ENCODE peak calls at places on chromosomes 7 and 10, in five cellular contexts. T is RWPE1, X is AG04450, L is upper lobe of right lung, Q is GM23248. V is an unnamed sample.

GRCh38 chr7:4629287-4629905 is 52.7 kb upstream of the FOXK1 start:
- DNase-seq in X (no peak), T (no peak), L (no peak), Q (peak), V (no peak)

GRCh38 chr7:151849879-151850260 is 27.0 kb downstream of the PRKAG2 start:
- DNase-seq in L (peak), X (no peak), Q (no peak), T (no peak), V (no peak)

GRCh38 chr10:122374859-122375721 is 582 bp downstream of the PLEKHA1 start:
- DNase-seq in T (peak), L (peak), X (no peak), Q (peak), V (no peak)

GRCh38 chr10:29862926-29863614 is 196.3 kb downstream of the JCAD start:
- DNase-seq in L (no peak), X (no peak), T (peak), Q (peak), V (peak)

GRCh38 chr10:25888627-25889026 is 45.4 kb upstream of the MYO3A start:
- DNase-seq in Q (no peak), T (no peak), L (no peak), X (no peak), V (no peak)

GRCh38 chr7:4931932-4932331 is 27.1 kb downstream of the MMD2 start:
- DNase-seq in L (no peak), Q (no peak), T (no peak), X (no peak), V (no peak)

GRCh38 chr10:34489973-34490372 is 325.1 kb downstream of the PARD3 start:
- DNase-seq in X (peak), L (no peak), Q (peak), T (peak), V (peak)

GRCh38 chr10:133393401-133394063 is 425 bp upstream of the MTG1 start:
- DNase-seq in X (no peak), T (no peak), Q (no peak), L (peak), V (no peak)

GRCh38 chr7:45171946-45172345 is 14.4 kb downstream of the RAMP3 start:
- DNase-seq in T (no peak), L (peak), Q (no peak), X (no peak), V (no peak)

DNA sequence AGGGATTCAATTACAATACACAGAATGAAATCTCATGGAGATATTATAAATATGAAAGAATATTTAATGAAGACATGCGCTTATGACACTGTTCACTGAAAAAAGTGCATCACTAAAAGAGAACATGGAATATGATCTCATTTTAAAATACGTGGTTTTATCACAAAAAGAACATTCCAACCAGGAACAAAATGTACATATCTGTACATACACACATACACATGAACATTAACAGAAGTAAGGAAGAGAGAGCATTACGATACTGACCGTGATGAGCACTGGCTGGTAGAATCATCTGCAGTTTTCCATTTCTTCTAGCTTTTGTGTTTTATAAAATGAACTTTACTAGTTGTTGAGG is 39.4 kb downstream of the IGF2BP3 start:
- DNase-seq in X (no peak), L (no peak), Q (peak), T (no peak), V (no peak)
- H3K27ac ChIP-seq in X (no peak), L (no peak), Q (peak), T (no peak), V (peak)

GRCh38 chr10:11793762-11794479 is 29.2 kb upstream of the PROSER2 start:
- DNase-seq in Q (peak), X (no peak), L (no peak), T (peak), V (no peak)
- H3K27ac ChIP-seq in Q (peak), X (no peak), L (no peak), T (peak), V (peak)

GRCh38 chr10:77189056-77189455 is 448.6 kb downstream of the KCNMA1 start:
- DNase-seq in X (no peak), L (no peak), Q (no peak), T (no peak), V (no peak)
- H3K27ac ChIP-seq in X (no peak), L (no peak), Q (no peak), T (no peak), V (no peak)

DNA sequence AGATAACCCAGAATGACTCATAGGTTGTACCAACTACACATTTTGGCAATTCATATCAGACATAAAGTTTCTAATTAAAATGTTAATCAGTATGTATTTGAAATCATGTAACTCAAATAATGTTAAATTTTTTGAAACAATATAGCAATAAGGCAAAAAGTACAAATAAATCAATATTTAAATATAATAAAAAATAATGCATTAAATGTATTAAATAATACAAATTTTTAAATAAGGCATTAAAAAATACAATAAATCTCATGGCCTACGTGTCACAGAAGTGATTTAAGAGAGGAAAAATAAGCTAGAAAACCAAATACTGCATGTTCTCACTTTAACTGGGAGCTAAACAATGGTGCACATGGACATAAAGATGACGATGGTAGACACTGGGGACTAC is 9.1 kb downstream of the PON2 start:
- DNase-seq in Q (no peak), X (no peak), T (no peak), L (no peak), V (no peak)
- H3K27ac ChIP-seq in Q (no peak), X (no peak), T (no peak), L (no peak), V (no peak)

GRCh38 chr10:1209355-1209979 is 153.3 kb downstream of the WDR37 start:
- DNase-seq in X (no peak), T (no peak), L (peak), Q (no peak), V (no peak)

GRCh38 chr10:1206601-1207000 is 150.4 kb downstream of the WDR37 start:
- DNase-seq in X (no peak), Q (no peak), T (no peak), L (peak), V (no peak)

GRCh38 chr10:1210667-1211066 is 154.5 kb downstream of the WDR37 start:
- DNase-seq in T (no peak), X (no peak), L (peak), Q (no peak), V (no peak)

GRCh38 chr10:1206101-1206500 is 149.9 kb downstream of the WDR37 start:
- DNase-seq in L (peak), X (no peak), T (no peak), Q (no peak), V (no peak)

GRCh38 chr10:1208376-1209311 is 152.5 kb downstream of the WDR37 start:
- DNase-seq in T (no peak), X (no peak), L (peak), Q (no peak), V (no peak)
- H3K27ac ChIP-seq in T (no peak), X (no peak), L (no peak), Q (no peak), V (no peak)